ENCODE peak calls at places on chromosomes 5 and 9, in nine cellular contexts. R is HS-27A; Y is left ventricle myocardium superior; S is GM04503; N is NCI-H1048; T is iPS-NIHi11; V is cardiac muscle cell; G is activated T-helper 9 cell treated with anti-CD3 and anti-CD28 coated beads, Interleukin-2, amount 50 U/mL, for 16 hours; I is activated CD4-positive, alpha-beta T cell treated with anti-CD3 and anti-CD28 coated beads, Interleukin-2, amount 50 U/mL, for 1 hour. L is an unnamed sample.

GRCh38 chr9:17520264-17521058 is 58.4 kb upstream of the SH3GL2 start:
- DNase-seq in R (no peak), Y (no peak), S (no peak), N (no peak), T (peak; percentile 38), V (no peak), G (no peak), I (no peak), L (no peak)

GRCh38 chr5:164336906-164337305 is 831.5 kb downstream of the MAT2B start:
- DNase-seq in R (no peak), Y (no peak), S (no peak), N (no peak), T (no peak), V (no peak), G (no peak), I (no peak), L (no peak)

GRCh38 chr9:98596486-98596885 is 112.2 kb downstream of the GABBR2 start:
- DNase-seq in R (no peak), Y (no peak), S (no peak), N (no peak), T (no peak), V (no peak), G (no peak), I (no peak), L (no peak)

GRCh38 chr9:137524597-137525317 is 25.4 kb downstream of the PNPLA7 start:
- DNase-seq in R (no peak), Y (no peak), S (no peak), N (no peak), T (no peak), V (no peak), G (no peak), I (no peak), L (no peak)

GRCh38 chr5:181204561-181205401 is at the start of gene TRIM7:
- DNase-seq in R (no peak), Y (peak; percentile 84), S (no peak), N (no peak), T (peak; percentile 55), V (peak; percentile 53), G (no peak), I (no peak), L (no peak)

GRCh38 chr5:103721183-103721582 is 158.6 kb upstream of the NUDT12 start:
- DNase-seq in R (no peak), Y (no peak), S (no peak), N (no peak), T (no peak), V (no peak), G (no peak), I (no peak), L (no peak)

GRCh38 chr9:73402081-73403028 is 250.7 kb downstream of the ANXA1 start:
- DNase-seq in R (no peak), Y (no peak), S (no peak), N (no peak), T (no peak), V (no peak), G (no peak), I (no peak), L (no peak)

GRCh38 chr5:103526164-103526915 is 36.2 kb downstream of the NUDT12 start:
- DNase-seq in R (no peak), Y (no peak), S (peak; percentile 50), N (no peak), T (no peak), V (no peak), G (no peak), I (no peak), L (no peak)

GRCh38 chr9:134323741-134324358 is 2.4 kb upstream of the RXRA start:
- DNase-seq in R (no peak), Y (peak; percentile 51), S (no peak), N (no peak), T (no peak), V (peak; percentile 42), G (no peak), I (no peak), L (no peak)

L was measured in stimulated activated effector memory CD8-positive, alpha-beta T cell treated with anti-CD3 and anti-CD28 coated beads, Interleukin-12 subunit alpha, Interleukin-12 subunit beta, amount 100 ng/mL, for 72 hours.